ENCODE peak calls at places on chromosomes 2 and 18, in ten cellular contexts. H is PC-3, Z is HepG2, L is OCI-LY7, J is astrocyte, C is GM23338, U is PC-9, A is SK-N-SH, O is neural progenitor cell, R is IMR-90. I is an unnamed sample.

GRCh38 chr2:114550895-114551793 is 108.7 kb downstream of the DPP10 start:
- DNase-seq in L (peak; percentile 46), A (peak; percentile 25), R (peak; percentile 50), Z (peak; percentile 74), J (peak; percentile 4), C (peak; percentile 81), U (no peak), O (peak; percentile 77), H (peak; percentile 75), I (peak; percentile 47)

GRCh38 chr2:235966396-235966795 is 201.8 kb downstream of the GBX2 start:
- DNase-seq in J (no peak), U (no peak), A (no peak), L (no peak), R (no peak), C (peak; percentile 48), H (no peak), Z (peak; percentile 10), O (no peak), I (no peak)

GRCh38 chr18:63155169-63155852 is 164.3 kb downstream of the BCL2 start:
- DNase-seq in O (peak; percentile 72), U (peak; percentile 60), R (no peak), C (peak; percentile 92), L (peak; percentile 79), H (peak; percentile 55), A (peak; percentile 45), J (no peak), Z (peak; percentile 35), I (no peak)

GRCh38 chr2:237280235-237280634 is 133.7 kb downstream of the COL6A3 start:
- DNase-seq in U (no peak), J (peak; percentile 99), L (no peak), C (no peak), O (no peak), R (peak; percentile 99), A (no peak), H (peak; percentile 65), Z (no peak), I (peak; percentile 98)

GRCh38 chr18:37316468-37316867 is 249.1 kb downstream of the CELF4 start:
- DNase-seq in L (no peak), H (no peak), C (no peak), Z (no peak), J (no peak), O (no peak), U (no peak), R (no peak), A (no peak), I (no peak)

GRCh38 chr2:152825834-152826233 is 107.4 kb downstream of the ARL6IP6 start:
- DNase-seq in J (peak; percentile 82), A (no peak), C (no peak), U (no peak), L (no peak), O (no peak), R (peak; percentile 24), Z (no peak), H (no peak), I (peak; percentile 87)

GRCh38 chr2:11450791-11451190 is 15.2 kb downstream of the E2F6 start:
- DNase-seq in C (no peak), H (no peak), U (no peak), L (no peak), Z (no peak), A (no peak), J (no peak), R (no peak), O (no peak), I (no peak)

GRCh38 chr2:224017976-224018375 is 21.1 kb downstream of the SERPINE2 start:
- DNase-seq in L (no peak), A (no peak), Z (no peak), R (no peak), O (no peak), C (no peak), H (no peak), J (no peak), U (no peak), I (no peak)

GRCh38 chr2:239943991-239944441 is 81.1 kb downstream of the NDUFA10 start:
- DNase-seq in R (no peak), O (no peak), Z (no peak), A (no peak), J (no peak), H (no peak), U (no peak), C (no peak), L (no peak), I (no peak)

GRCh38 chr2:147464737-147465437 is 379.9 kb upstream of the ACVR2A start:
- DNase-seq in Z (peak; percentile 11), A (no peak), R (no peak), L (no peak), C (no peak), U (no peak), H (no peak), O (no peak), J (peak; percentile 16), I (peak; percentile 35)

GRCh38 chr18:72283148-72283925 is 260.8 kb downstream of the CBLN2 start:
- DNase-seq in H (no peak), J (no peak), L (no peak), A (no peak), U (no peak), O (no peak), Z (no peak), R (no peak), C (no peak), I (no peak)
- H2AFZ ChIP-seq in H (no peak overlapping the region), J (no peak overlapping the region), L (no peak overlapping the region), A (no peak overlapping the region), U (no peak overlapping the region), O (no peak overlapping the region), Z (no peak overlapping the region), R (no peak overlapping the region), C (no peak overlapping the region), I (no peak overlapping the region)

GRCh38 chr2:25671622-25672021 is 1.8 kb downstream of the DTNB start:
- DNase-seq in L (no peak), U (peak; percentile 71), H (peak; percentile 75), C (no peak), O (no peak), Z (no peak), R (no peak), A (no peak), J (no peak), I (no peak)

GRCh38 chr2:25672500-25673169 is 742 bp downstream of the DTNB start:
- DNase-seq in H (peak; percentile 49), R (peak; percentile 22), Z (peak; percentile 43), J (peak; percentile 18), U (peak; percentile 43), A (no peak), O (peak; percentile 84), C (peak; percentile 89), L (peak; percentile 82), I (peak; percentile 49)

GRCh38 chr2:25666218-25666617 is 7.2 kb downstream of the DTNB start:
- DNase-seq in A (no peak), O (no peak), Z (no peak), J (no peak), C (no peak), L (no peak), U (no peak), R (no peak), H (no peak), I (no peak)

GRCh38 chr2:25673170-25674002 is at the start of gene DTNB:
- DNase-seq in J (peak; percentile 27), U (peak; percentile 92), A (peak; percentile 100), R (peak; percentile 54), C (peak; percentile 85), L (peak; percentile 89), Z (peak; percentile 31), O (peak; percentile 95), H (peak; percentile 89), I (peak; percentile 57)

DNA sequence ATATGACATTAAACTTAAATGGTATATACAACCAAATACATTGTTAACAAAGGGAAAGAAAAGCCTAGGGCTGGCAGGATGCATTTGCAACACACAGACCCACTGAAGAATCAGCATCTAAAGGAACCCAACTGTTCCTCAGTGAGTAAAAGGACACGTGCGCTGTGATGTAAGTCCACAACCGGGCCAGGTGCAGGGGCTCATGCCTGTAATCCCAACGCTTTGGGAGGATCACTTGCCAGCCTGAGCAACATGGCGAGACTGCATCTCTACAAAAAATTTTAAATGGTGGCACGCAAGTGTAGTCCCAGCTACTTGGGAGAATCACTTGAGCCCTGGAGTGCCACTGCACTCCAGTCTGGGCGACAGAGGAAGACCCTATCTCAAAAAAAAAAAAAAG is 3.9 kb downstream of the DTNB start:
- DNase-seq in J (no peak), Z (no peak), R (no peak), U (no peak), O (peak; percentile 55), C (peak; percentile 65), A (no peak), H (no peak), L (no peak), I (no peak)
- H3K4me3 ChIP-seq in J (no peak overlapping the region), Z (no peak overlapping the region), R (no peak overlapping the region), U (no peak overlapping the region), O (no peak overlapping the region), C (no peak overlapping the region), A (no peak overlapping the region), H (no peak overlapping the region), L (no peak overlapping the region), I (no peak overlapping the region)

DNA sequence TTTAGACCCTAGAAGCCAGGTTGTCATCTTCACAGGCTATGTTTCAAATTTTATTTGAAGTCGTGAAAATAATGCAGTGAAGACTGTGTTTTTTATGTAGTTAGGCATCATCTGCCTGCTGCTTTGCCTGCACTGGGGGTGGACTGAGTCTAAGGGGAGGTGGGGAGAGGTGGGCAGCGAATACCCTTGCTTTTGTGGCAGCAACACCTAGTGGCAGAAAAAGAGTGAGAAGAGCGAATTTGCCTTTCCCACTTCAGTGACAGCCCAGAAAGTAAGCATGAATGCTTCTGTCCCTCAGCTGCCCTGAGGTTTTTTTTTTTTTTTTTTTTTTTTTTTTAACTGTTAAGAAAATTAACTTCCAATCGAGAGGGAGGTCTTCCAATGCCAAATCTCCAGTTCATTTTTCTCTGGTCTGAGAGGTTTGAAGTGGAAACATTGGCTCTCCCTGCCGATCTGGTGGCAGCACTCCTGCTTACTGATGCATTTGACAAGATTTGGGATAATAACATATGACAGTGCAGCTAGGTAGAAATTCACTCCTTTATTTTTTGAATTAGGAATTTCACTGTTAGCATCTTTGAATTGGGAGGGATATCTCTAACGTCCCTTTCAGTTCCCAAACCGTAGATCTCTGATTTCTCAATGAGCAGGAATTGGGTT is 60.3 kb upstream of the LYPD6B start:
- DNase-seq in H (no peak), J (no peak), L (peak; percentile 15), Z (no peak), U (no peak), R (no peak), C (peak; percentile 55), A (no peak), O (peak; percentile 45), I (no peak)
- TF ChIP-seq CTCF in H (peak; percentile 24), J (no peak), L (peak; percentile 49), Z (peak; percentile 35), U (no peak), R (no peak), C (peak; percentile 41), A (peak; percentile 11), O (peak; percentile 47), I (no peak)

DNA sequence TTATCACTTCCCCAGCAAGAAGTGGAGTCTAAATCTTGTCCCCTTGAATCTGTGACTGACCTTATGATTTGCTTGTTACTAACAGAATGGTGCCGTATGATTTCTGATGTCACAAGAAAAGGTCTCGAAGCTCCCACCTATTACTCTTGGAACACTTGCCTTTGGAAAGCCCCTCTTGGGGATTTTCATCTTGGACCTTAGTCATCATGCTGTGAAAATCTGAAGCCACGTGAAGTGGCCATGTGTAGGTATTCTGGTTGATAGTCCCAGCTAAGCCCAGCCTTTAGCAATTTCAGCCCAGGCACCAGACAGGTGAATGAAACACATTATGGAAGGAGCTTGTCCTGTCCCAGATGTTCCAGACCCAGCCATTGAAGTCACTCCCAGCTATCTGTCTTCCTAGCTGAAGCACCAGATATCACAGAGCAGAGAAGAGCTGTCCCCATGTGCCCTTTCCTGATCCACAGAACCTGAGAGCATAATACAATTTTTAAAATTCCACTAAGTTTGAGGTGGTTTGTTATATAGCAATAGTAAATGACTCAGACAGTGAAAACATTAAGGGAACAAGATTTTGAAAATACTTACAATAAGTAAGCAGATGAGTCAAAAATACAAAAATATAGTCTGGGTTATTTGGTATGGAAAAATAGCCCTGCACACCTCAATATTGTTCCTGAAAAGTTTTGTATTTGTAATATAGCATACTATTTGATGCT is 86.0 kb upstream of the GLS start:
- DNase-seq in A (no peak), Z (no peak), C (no peak), L (no peak), U (no peak), H (no peak), J (no peak), O (no peak), R (peak; percentile 45), I (no peak)
- H2AFZ ChIP-seq in A (peak overlapping the region; percentile 4), Z (no peak overlapping the region), C (peak overlapping the region; percentile 33), L (no peak overlapping the region), U (no peak overlapping the region), H (no peak overlapping the region), J (no peak overlapping the region), O (no peak overlapping the region), R (peak overlapping the region; percentile 36), I (no peak overlapping the region)

I was measured in fibroblast of lung.